ENCODE peak calls at places on chromosome 10, in six cellular contexts. One of them, this sample, is unnamed.
A peak's percentile ranks its signal among the peaks of the same experiment; 100 is the strongest.

GRCh38 chr10:119541459-119542356 is 811 bp downstream of the RGS10 start:
- DNase-seq in AG09309: no peak
- DNase-seq in left ventricle myocardium inferior: peak; percentile 32
- DNase-seq in CD8-positive, alpha-beta memory T cell: peak; percentile 67
- DNase-seq in neural progenitor cell: no peak
- DNase-seq in fibroblast of pulmonary artery: no peak
- DNase-seq in this sample: peak; percentile 67

GRCh38 chr10:34102237-34102673 is 712.8 kb downstream of the PARD3 start:
- DNase-seq in AG09309: peak; percentile 39
- DNase-seq in left ventricle myocardium inferior: peak; percentile 74
- DNase-seq in CD8-positive, alpha-beta memory T cell: no peak
- DNase-seq in neural progenitor cell: no peak
- DNase-seq in fibroblast of pulmonary artery: peak; percentile 79
- DNase-seq in this sample: peak; percentile 86

GRCh38 chr10:127313996-127314700 is 117.8 kb upstream of the INSYN2A start:
- DNase-seq in AG09309: no peak
- DNase-seq in left ventricle myocardium inferior: no peak
- DNase-seq in CD8-positive, alpha-beta memory T cell: no peak
- DNase-seq in neural progenitor cell: no peak
- DNase-seq in fibroblast of pulmonary artery: no peak
- DNase-seq in this sample: no peak

GRCh38 chr10:43202657-43203490 is 64.0 kb downstream of the RASGEF1A start:
- DNase-seq in AG09309: no peak
- DNase-seq in left ventricle myocardium inferior: peak; percentile 38
- DNase-seq in CD8-positive, alpha-beta memory T cell: no peak
- DNase-seq in neural progenitor cell: peak; percentile 74
- DNase-seq in fibroblast of pulmonary artery: no peak
- DNase-seq in this sample: peak; percentile 53

GRCh38 chr10:86224354-86225097 is 142.1 kb downstream of the GRID1 start:
- DNase-seq in AG09309: no peak
- DNase-seq in left ventricle myocardium inferior: no peak
- DNase-seq in CD8-positive, alpha-beta memory T cell: no peak
- DNase-seq in neural progenitor cell: no peak
- DNase-seq in fibroblast of pulmonary artery: no peak
- DNase-seq in this sample: no peak

GRCh38 chr10:100446130-100446761 is 16.6 kb upstream of the WNT8B start:
- DNase-seq in AG09309: no peak
- DNase-seq in left ventricle myocardium inferior: no peak
- DNase-seq in CD8-positive, alpha-beta memory T cell: no peak
- DNase-seq in neural progenitor cell: no peak
- DNase-seq in fibroblast of pulmonary artery: no peak
- DNase-seq in this sample: no peak

GRCh38 chr10:68073631-68074403 is 1.3 kb downstream of the HERC4 start:
- DNase-seq in AG09309: no peak
- DNase-seq in left ventricle myocardium inferior: no peak
- DNase-seq in CD8-positive, alpha-beta memory T cell: peak; percentile 8
- DNase-seq in neural progenitor cell: no peak
- DNase-seq in fibroblast of pulmonary artery: peak; percentile 39
- DNase-seq in this sample: no peak

GRCh38 chr10:61390841-61391240 is 62.3 kb downstream of the TMEM26 start:
- DNase-seq in AG09309: no peak
- DNase-seq in left ventricle myocardium inferior: no peak
- DNase-seq in CD8-positive, alpha-beta memory T cell: no peak
- DNase-seq in neural progenitor cell: no peak
- DNase-seq in fibroblast of pulmonary artery: no peak
- DNase-seq in this sample: no peak

GRCh38 chr10:85454386-85454785 is 912.2 kb downstream of the GRID1 start:
- DNase-seq in AG09309: no peak
- DNase-seq in left ventricle myocardium inferior: no peak
- DNase-seq in CD8-positive, alpha-beta memory T cell: no peak
- DNase-seq in neural progenitor cell: no peak
- DNase-seq in fibroblast of pulmonary artery: no peak
- DNase-seq in this sample: no peak

GRCh38 chr10:132632851-132633684 is 95.5 kb downstream of the INPP5A start:
- DNase-seq in AG09309: no peak
- DNase-seq in left ventricle myocardium inferior: peak; percentile 12
- DNase-seq in CD8-positive, alpha-beta memory T cell: no peak
- DNase-seq in neural progenitor cell: no peak
- DNase-seq in fibroblast of pulmonary artery: peak; percentile 20
- DNase-seq in this sample: peak; percentile 29

GRCh38 chr10:103784723-103785418 is 70.5 kb downstream of the SH3PXD2A start:
- DNase-seq in AG09309: no peak
- DNase-seq in left ventricle myocardium inferior: no peak
- DNase-seq in CD8-positive, alpha-beta memory T cell: no peak
- DNase-seq in neural progenitor cell: no peak
- DNase-seq in fibroblast of pulmonary artery: no peak
- DNase-seq in this sample: no peak

GRCh38 chr10:71449026-71449425 is 52.3 kb downstream of the CDH23 start:
- DNase-seq in AG09309: no peak
- DNase-seq in left ventricle myocardium inferior: no peak
- DNase-seq in CD8-positive, alpha-beta memory T cell: no peak
- DNase-seq in neural progenitor cell: no peak
- DNase-seq in fibroblast of pulmonary artery: no peak
- DNase-seq in this sample: no peak

GRCh38 chr10:97494863-97495506 is 3.2 kb downstream of the MMS19 start:
- DNase-seq in AG09309: no peak
- DNase-seq in left ventricle myocardium inferior: no peak
- DNase-seq in CD8-positive, alpha-beta memory T cell: peak; percentile 54
- DNase-seq in neural progenitor cell: peak; percentile 13
- DNase-seq in fibroblast of pulmonary artery: peak; percentile 80
- DNase-seq in this sample: no peak

GRCh38 chr10:1374501-1374900 is 318.3 kb downstream of the WDR37 start:
- DNase-seq in AG09309: no peak
- DNase-seq in left ventricle myocardium inferior: no peak
- DNase-seq in CD8-positive, alpha-beta memory T cell: no peak
- DNase-seq in neural progenitor cell: no peak
- DNase-seq in fibroblast of pulmonary artery: no peak
- DNase-seq in this sample: no peak

GRCh38 chr10:116427671-116428070 is at the start of gene PNLIPRP3:
- DNase-seq in AG09309: no peak
- DNase-seq in left ventricle myocardium inferior: no peak
- DNase-seq in CD8-positive, alpha-beta memory T cell: no peak
- DNase-seq in neural progenitor cell: no peak
- DNase-seq in fibroblast of pulmonary artery: no peak
- DNase-seq in this sample: no peak

GRCh38 chr10:110919349-110919931 is at the start of gene SHOC2:
- DNase-seq in AG09309: no peak
- DNase-seq in left ventricle myocardium inferior: peak; percentile 99
- DNase-seq in CD8-positive, alpha-beta memory T cell: no peak
- DNase-seq in neural progenitor cell: peak; percentile 100
- DNase-seq in fibroblast of pulmonary artery: no peak
- DNase-seq in this sample: peak; percentile 100

GRCh38 chr10:71297343-71297742 is 21.7 kb upstream of the SLC29A3 start:
- DNase-seq in AG09309: no peak
- DNase-seq in left ventricle myocardium inferior: no peak
- DNase-seq in CD8-positive, alpha-beta memory T cell: no peak
- DNase-seq in neural progenitor cell: no peak
- DNase-seq in fibroblast of pulmonary artery: no peak
- DNase-seq in this sample: no peak

GRCh38 chr10:34333513-34333912 is 481.6 kb downstream of the PARD3 start:
- DNase-seq in AG09309: no peak
- DNase-seq in left ventricle myocardium inferior: no peak
- DNase-seq in CD8-positive, alpha-beta memory T cell: no peak
- DNase-seq in neural progenitor cell: no peak
- DNase-seq in fibroblast of pulmonary artery: peak; percentile 56
- DNase-seq in this sample: no peak

GRCh38 chr10:61159253-61159652 is 215.3 kb upstream of the RHOBTB1 start:
- DNase-seq in AG09309: no peak
- DNase-seq in left ventricle myocardium inferior: no peak
- DNase-seq in CD8-positive, alpha-beta memory T cell: no peak
- DNase-seq in neural progenitor cell: no peak
- DNase-seq in fibroblast of pulmonary artery: peak; percentile 44
- DNase-seq in this sample: no peak

GRCh38 chr10:10657139-10657760 is 360.4 kb upstream of the CELF2 start:
- DNase-seq in AG09309: no peak
- DNase-seq in left ventricle myocardium inferior: no peak
- DNase-seq in CD8-positive, alpha-beta memory T cell: no peak
- DNase-seq in neural progenitor cell: no peak
- DNase-seq in fibroblast of pulmonary artery: no peak
- DNase-seq in this sample: no peak

GRCh38 chr10:126975221-126975620 is 70.0 kb downstream of the DOCK1 start:
- DNase-seq in AG09309: no peak
- DNase-seq in left ventricle myocardium inferior: no peak
- DNase-seq in CD8-positive, alpha-beta memory T cell: no peak
- DNase-seq in neural progenitor cell: no peak
- DNase-seq in fibroblast of pulmonary artery: no peak
- DNase-seq in this sample: no peak

GRCh38 chr10:70672993-70673928 is 955 bp downstream of the ADAMTS14 start:
- DNase-seq in AG09309: peak; percentile 71
- DNase-seq in left ventricle myocardium inferior: peak; percentile 53
- DNase-seq in CD8-positive, alpha-beta memory T cell: no peak
- DNase-seq in neural progenitor cell: no peak
- DNase-seq in fibroblast of pulmonary artery: peak; percentile 83
- DNase-seq in this sample: peak; percentile 80

GRCh38 chr10:97292097-97292861 is at the start of gene ARHGAP19:
- DNase-seq in AG09309: peak; percentile 94
- DNase-seq in left ventricle myocardium inferior: peak; percentile 93
- DNase-seq in CD8-positive, alpha-beta memory T cell: peak; percentile 95
- DNase-seq in neural progenitor cell: peak; percentile 98
- DNase-seq in fibroblast of pulmonary artery: peak; percentile 99
- DNase-seq in this sample: peak; percentile 96

GRCh38 chr10:43710772-43711471 is 62.2 kb upstream of the ZNF32 start:
- DNase-seq in AG09309: no peak
- DNase-seq in left ventricle myocardium inferior: no peak
- DNase-seq in CD8-positive, alpha-beta memory T cell: no peak
- DNase-seq in neural progenitor cell: no peak
- DNase-seq in fibroblast of pulmonary artery: no peak
- DNase-seq in this sample: no peak

GRCh38 chr10:5766189-5766588 is 47.0 kb downstream of the GDI2 start:
- DNase-seq in AG09309: no peak
- DNase-seq in left ventricle myocardium inferior: no peak
- DNase-seq in CD8-positive, alpha-beta memory T cell: no peak
- DNase-seq in neural progenitor cell: no peak
- DNase-seq in fibroblast of pulmonary artery: no peak
- DNase-seq in this sample: no peak

GRCh38 chr10:90718185-90718584 is 139.7 kb downstream of the HTR7 start:
- DNase-seq in AG09309: no peak
- DNase-seq in left ventricle myocardium inferior: no peak
- DNase-seq in CD8-positive, alpha-beta memory T cell: no peak
- DNase-seq in neural progenitor cell: no peak
- DNase-seq in fibroblast of pulmonary artery: peak; percentile 23
- DNase-seq in this sample: no peak

DNA sequence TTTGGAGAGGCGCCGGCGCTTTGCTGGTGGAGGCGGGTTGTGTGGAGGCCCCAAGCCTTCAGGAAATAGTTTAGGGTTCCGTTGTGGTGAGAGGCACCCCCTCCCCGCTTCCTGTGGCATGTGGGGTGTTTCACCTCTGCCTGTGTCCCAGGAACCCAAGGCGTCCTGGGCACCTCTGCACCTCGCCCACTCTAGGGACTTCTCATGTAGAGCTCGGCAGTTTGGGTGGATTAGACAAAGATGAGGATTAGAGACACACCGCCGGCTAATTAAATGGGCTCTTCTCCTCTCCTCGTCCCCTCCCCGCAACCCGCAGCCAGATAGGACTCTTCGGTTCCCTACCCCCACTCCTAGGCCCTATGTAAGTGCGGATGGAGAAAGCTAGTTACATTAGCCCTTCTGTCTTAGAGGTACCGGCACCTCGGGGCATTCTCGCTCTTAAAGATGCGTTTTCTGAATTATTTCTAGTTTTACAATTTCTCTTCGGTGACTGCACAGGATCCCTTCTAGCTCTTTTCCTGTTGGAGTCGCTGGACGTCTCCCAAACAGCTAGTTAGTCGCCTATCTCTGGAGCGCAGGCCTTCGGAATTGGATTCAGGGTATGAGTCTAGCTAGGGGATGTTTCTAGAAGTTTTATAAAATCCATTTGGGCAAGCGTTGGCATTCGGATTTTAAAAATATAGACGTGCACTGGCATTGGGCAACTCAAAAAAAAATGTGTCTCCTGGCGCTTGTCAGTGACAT is 7.8 kb downstream of the PTF1A start:
- DNase-seq in AG09309: no peak
- DNase-seq in left ventricle myocardium inferior: no peak
- DNase-seq in CD8-positive, alpha-beta memory T cell: no peak
- DNase-seq in neural progenitor cell: peak; percentile 76
- DNase-seq in fibroblast of pulmonary artery: no peak
- DNase-seq in this sample: no peak
- H3K4me3 ChIP-seq in AG09309: no peak overlapping the region
- H3K4me3 ChIP-seq in left ventricle myocardium inferior: no peak overlapping the region
- H3K4me3 ChIP-seq in CD8-positive, alpha-beta memory T cell: no peak overlapping the region
- H3K4me3 ChIP-seq in neural progenitor cell: peak overlapping the region; percentile 57
- H3K4me3 ChIP-seq in fibroblast of pulmonary artery: no peak overlapping the region
- H3K4me3 ChIP-seq in this sample: no peak overlapping the region

GRCh38 chr10:75432176-75432575 is 752 bp downstream of the LRMDA start:
- DNase-seq in AG09309: no peak
- DNase-seq in left ventricle myocardium inferior: no peak
- DNase-seq in CD8-positive, alpha-beta memory T cell: no peak
- DNase-seq in neural progenitor cell: peak; percentile 13
- DNase-seq in fibroblast of pulmonary artery: no peak
- DNase-seq in this sample: no peak
- H3K4me3 ChIP-seq in AG09309: no peak overlapping the region
- H3K4me3 ChIP-seq in left ventricle myocardium inferior: peak overlapping the region; percentile 77
- H3K4me3 ChIP-seq in CD8-positive, alpha-beta memory T cell: no peak overlapping the region
- H3K4me3 ChIP-seq in neural progenitor cell: no peak overlapping the region
- H3K4me3 ChIP-seq in fibroblast of pulmonary artery: no peak overlapping the region
- H3K4me3 ChIP-seq in this sample: peak overlapping the region; percentile 77

DNA sequence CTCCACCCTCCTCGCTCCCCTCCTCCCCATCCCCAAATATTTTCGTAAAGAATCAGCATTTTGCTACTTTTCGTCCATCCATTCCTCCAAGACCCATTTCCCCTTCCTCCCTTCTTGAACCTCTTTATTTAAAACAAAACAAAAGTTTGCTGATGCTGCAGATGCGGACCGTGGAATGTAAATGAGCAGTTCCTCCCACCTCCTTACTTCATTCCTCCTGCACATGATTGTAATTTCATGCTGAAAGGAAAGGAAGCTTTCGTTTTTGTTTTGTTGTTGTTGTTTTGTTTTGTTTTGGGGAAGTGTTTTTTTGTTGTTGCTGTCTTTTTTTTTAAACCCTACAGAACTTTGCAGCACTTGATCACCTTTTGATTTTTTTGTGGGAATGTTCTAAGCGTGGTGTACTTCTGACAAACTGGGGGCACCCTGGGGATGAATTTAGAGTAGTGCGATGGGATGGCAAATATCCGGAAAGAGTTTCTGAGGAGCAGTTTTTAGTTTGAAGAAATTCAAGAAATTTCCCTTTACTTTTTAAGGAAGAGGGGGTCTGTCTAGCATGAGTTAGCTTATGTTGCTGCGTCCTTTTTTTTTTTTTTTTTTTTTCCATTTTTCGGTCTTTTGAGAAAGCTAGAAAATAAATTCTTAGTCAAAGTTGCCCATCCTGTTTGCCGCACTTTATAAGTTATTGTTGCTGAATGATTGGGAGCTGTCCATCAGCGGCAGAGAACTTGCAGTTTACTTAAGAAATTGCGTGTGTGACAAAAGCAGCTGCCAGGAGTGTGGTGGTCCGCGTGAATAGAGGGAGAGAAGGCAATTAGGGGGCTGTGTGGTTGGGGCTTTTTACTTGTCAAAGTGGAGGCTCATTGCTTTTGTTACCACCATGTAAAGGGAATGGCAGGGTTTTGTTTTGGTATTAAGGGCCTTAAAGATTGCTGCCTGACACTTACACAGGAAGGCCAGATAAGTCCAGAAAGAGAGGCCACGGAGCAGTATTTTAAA is 177.5 kb downstream of the TCF7L2 start:
- DNase-seq in AG09309: no peak
- DNase-seq in left ventricle myocardium inferior: no peak
- DNase-seq in CD8-positive, alpha-beta memory T cell: no peak
- DNase-seq in neural progenitor cell: peak; percentile 89
- DNase-seq in fibroblast of pulmonary artery: peak; percentile 46
- DNase-seq in this sample: no peak
- H3K4me3 ChIP-seq in AG09309: peak overlapping the region; percentile 38
- H3K4me3 ChIP-seq in left ventricle myocardium inferior: peak overlapping the region; percentile 55
- H3K4me3 ChIP-seq in CD8-positive, alpha-beta memory T cell: no peak overlapping the region
- H3K4me3 ChIP-seq in neural progenitor cell: peak overlapping the region; percentile 48
- H3K4me3 ChIP-seq in fibroblast of pulmonary artery: peak overlapping the region; percentile 47
- H3K4me3 ChIP-seq in this sample: peak overlapping the region; percentile 27

GRCh38 chr10:124659380-124659779 is 84.8 kb downstream of the FAM53B start:
- DNase-seq in AG09309: no peak
- DNase-seq in left ventricle myocardium inferior: no peak
- DNase-seq in CD8-positive, alpha-beta memory T cell: no peak
- DNase-seq in neural progenitor cell: no peak
- DNase-seq in fibroblast of pulmonary artery: no peak
- DNase-seq in this sample: peak; percentile 19
- H3K4me3 ChIP-seq in AG09309: no peak overlapping the region
- H3K4me3 ChIP-seq in left ventricle myocardium inferior: no peak overlapping the region
- H3K4me3 ChIP-seq in CD8-positive, alpha-beta memory T cell: no peak overlapping the region
- H3K4me3 ChIP-seq in neural progenitor cell: no peak overlapping the region
- H3K4me3 ChIP-seq in fibroblast of pulmonary artery: no peak overlapping the region
- H3K4me3 ChIP-seq in this sample: no peak overlapping the region